ENCODE peak calls at places on chromosome 1, in four cellular contexts. One of them, this sample, is unnamed.

GRCh38 chr1:92817137-92817697 is 14.6 kb upstream of the RPL5 start:
- DNase-seq in K562: no peak
- DNase-seq in A549: no peak
- DNase-seq in NB4: no peak
- DNase-seq in this sample: no peak

GRCh38 chr1:247347395-247348222 is 15.9 kb upstream of the ZNF496 start:
- DNase-seq in K562: no peak
- DNase-seq in NB4: no peak
- DNase-seq in A549: no peak
- DNase-seq in this sample: no peak

GRCh38 chr1:225603538-225604354 is 49.2 kb downstream of the ENAH start:
- DNase-seq in NB4: peak
- DNase-seq in A549: peak
- DNase-seq in K562: no peak
- DNase-seq in this sample: no peak

GRCh38 chr1:245956225-245956624 is 550.9 kb downstream of the SMYD3 start:
- DNase-seq in K562: no peak
- DNase-seq in NB4: no peak
- DNase-seq in A549: no peak
- DNase-seq in this sample: no peak

GRCh38 chr1:13761883-13762282 is 61.9 kb downstream of the PRDM2 start:
- DNase-seq in K562: no peak
- DNase-seq in A549: no peak
- DNase-seq in NB4: no peak
- DNase-seq in this sample: no peak

GRCh38 chr1:185920602-185921001 is 186.4 kb downstream of the HMCN1 start:
- DNase-seq in A549: no peak
- DNase-seq in NB4: no peak
- DNase-seq in K562: no peak
- DNase-seq in this sample: no peak

GRCh38 chr1:201771466-201771865 is 57.5 kb upstream of the IPO9 start:
- DNase-seq in K562: no peak
- DNase-seq in NB4: no peak
- DNase-seq in A549: no peak
- DNase-seq in this sample: no peak

GRCh38 chr1:200428482-200429205 is 18.8 kb upstream of the ZNF281 start:
- DNase-seq in A549: no peak
- DNase-seq in K562: no peak
- DNase-seq in NB4: peak
- DNase-seq in this sample: no peak

GRCh38 chr1:77889240-77889637 is 815 bp downstream of the NEXN start:
- DNase-seq in A549: peak
- DNase-seq in K562: no peak
- DNase-seq in NB4: peak
- DNase-seq in this sample: no peak

GRCh38 chr1:25875856-25876692 is 566 bp upstream of the PAQR7 start:
- DNase-seq in A549: no peak
- DNase-seq in NB4: no peak
- DNase-seq in K562: peak
- DNase-seq in this sample: no peak

GRCh38 chr1:89516055-89516454 is 8.6 kb upstream of the LRRC8B start:
- DNase-seq in NB4: peak
- DNase-seq in K562: peak
- DNase-seq in A549: peak
- DNase-seq in this sample: no peak

GRCh38 chr1:80214888-80215540 is 1208.5 kb upstream of the ADGRL4 start:
- DNase-seq in K562: no peak
- DNase-seq in A549: no peak
- DNase-seq in NB4: no peak
- DNase-seq in this sample: no peak

GRCh38 chr1:80212958-80213357 is 1206.4 kb upstream of the ADGRL4 start:
- DNase-seq in A549: no peak
- DNase-seq in K562: no peak
- DNase-seq in NB4: no peak
- DNase-seq in this sample: no peak

GRCh38 chr1:80221319-80221718 is 1214.8 kb upstream of the ADGRL4 start:
- DNase-seq in K562: no peak
- DNase-seq in A549: no peak
- DNase-seq in NB4: no peak
- DNase-seq in this sample: no peak

GRCh38 chr1:80217377-80217986 is 1211.0 kb upstream of the ADGRL4 start:
- DNase-seq in NB4: peak
- DNase-seq in A549: peak
- DNase-seq in K562: no peak
- DNase-seq in this sample: no peak

GRCh38 chr1:80218112-80218511 is 1211.6 kb upstream of the ADGRL4 start:
- DNase-seq in A549: no peak
- DNase-seq in NB4: peak
- DNase-seq in K562: peak
- DNase-seq in this sample: no peak
- TF ChIP-seq MYC in A549: no peak
- TF ChIP-seq MYC in NB4: no peak
- TF ChIP-seq MYC in K562: no peak
- TF ChIP-seq MYC in this sample: no peak

GRCh38 chr1:22805672-22806038 is 95.0 kb downstream of the EPHB2 start:
- DNase-seq in K562: no peak
- DNase-seq in A549: no peak
- DNase-seq in NB4: no peak
- DNase-seq in this sample: no peak

GRCh38 chr1:22804969-22805671 is 94.5 kb downstream of the EPHB2 start:
- DNase-seq in K562: no peak
- DNase-seq in A549: no peak
- DNase-seq in NB4: no peak
- DNase-seq in this sample: no peak

GRCh38 chr1:22807340-22807739 is 96.7 kb downstream of the EPHB2 start:
- DNase-seq in K562: no peak
- DNase-seq in A549: no peak
- DNase-seq in NB4: no peak
- DNase-seq in this sample: no peak

GRCh38 chr1:22808186-22808845 is 97.7 kb downstream of the EPHB2 start:
- DNase-seq in NB4: no peak
- DNase-seq in A549: no peak
- DNase-seq in K562: no peak
- DNase-seq in this sample: no peak

GRCh38 chr1:22806584-22806983 is 95.9 kb downstream of the EPHB2 start:
- DNase-seq in NB4: no peak
- DNase-seq in A549: no peak
- DNase-seq in K562: no peak
- DNase-seq in this sample: no peak
- TF ChIP-seq MYC in NB4: no peak
- TF ChIP-seq MYC in A549: no peak
- TF ChIP-seq MYC in K562: no peak
- TF ChIP-seq MYC in this sample: no peak

GRCh38 chr1:241825581-241825980 is 22.4 kb upstream of the EXO1 start:
- DNase-seq in A549: no peak
- DNase-seq in NB4: no peak
- DNase-seq in K562: no peak
- DNase-seq in this sample: no peak
- TF ChIP-seq MYC in A549: no peak
- TF ChIP-seq MYC in NB4: no peak
- TF ChIP-seq MYC in K562: no peak
- TF ChIP-seq MYC in this sample: no peak

GRCh38 chr1:203477748-203478147 is 2.1 kb downstream of the PRELP start:
- DNase-seq in NB4: no peak
- DNase-seq in K562: no peak
- DNase-seq in A549: no peak
- DNase-seq in this sample: no peak
- TF ChIP-seq MYC in NB4: no peak
- TF ChIP-seq MYC in K562: no peak
- TF ChIP-seq MYC in A549: no peak
- TF ChIP-seq MYC in this sample: no peak

GRCh38 chr1:109011335-109011734 is 30.6 kb downstream of the WDR47 start:
- DNase-seq in NB4: no peak
- DNase-seq in A549: no peak
- DNase-seq in K562: no peak
- DNase-seq in this sample: no peak
- TF ChIP-seq MYC in NB4: no peak
- TF ChIP-seq MYC in A549: no peak
- TF ChIP-seq MYC in K562: no peak
- TF ChIP-seq MYC in this sample: no peak

DNA sequence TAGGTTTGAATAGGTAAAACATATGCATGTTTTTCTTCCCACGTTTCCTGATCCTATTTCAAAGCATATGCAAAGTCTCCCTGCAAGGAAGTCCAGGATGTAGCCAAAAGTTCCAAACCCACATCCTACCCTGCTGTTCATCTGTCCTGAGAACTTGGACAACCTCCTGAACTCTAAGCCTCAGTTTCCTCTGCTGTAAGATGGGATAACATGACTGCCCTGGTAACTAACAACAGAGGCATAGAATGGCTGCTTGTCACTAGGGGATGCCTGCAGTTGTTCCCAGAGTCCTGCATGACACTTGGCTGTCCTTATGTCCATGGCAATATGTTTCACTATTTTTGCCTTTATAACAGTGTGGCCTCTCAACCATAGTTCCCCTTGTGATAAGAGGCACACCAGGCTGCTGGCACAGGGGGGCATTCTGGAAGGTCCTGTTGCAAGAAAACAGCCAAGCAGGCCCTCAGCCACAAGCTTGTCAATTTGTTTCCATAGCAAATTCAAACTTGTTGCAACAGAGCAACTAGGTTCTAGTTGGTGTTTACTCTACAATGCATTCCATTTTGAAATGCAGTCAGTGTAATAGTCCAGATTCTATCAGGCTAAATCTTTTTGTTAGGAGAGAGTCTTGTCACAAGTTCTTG is 1.5 kb upstream of the HDGF start:
- DNase-seq in A549: no peak
- DNase-seq in K562: no peak
- DNase-seq in NB4: peak
- DNase-seq in this sample: no peak
- TF ChIP-seq MYC in A549: no peak
- TF ChIP-seq MYC in K562: no peak
- TF ChIP-seq MYC in NB4: no peak
- TF ChIP-seq MYC in this sample: no peak